ENCODE peak calls at places on chromosomes 13 and 19, in five cellular contexts. A, T, L, J and Q are unnamed samples. For H3K27me3, the result is how much of the 10 kb centered on the place peaks cover.

GRCh38 chr13:112562786-112563383 is 25.1 kb downstream of the TUBGCP3 start:
- DNase-seq in A (no peak), T (no peak), L (no peak), J (no peak), Q (no peak)

GRCh38 chr13:55013051-55013450 is 1984.4 kb downstream of the OLFM4 start:
- DNase-seq in A (no peak), T (no peak), L (no peak), J (no peak), Q (no peak)

GRCh38 chr13:71577127-71577526 is 289.9 kb downstream of the DACH1 start:
- DNase-seq in A (no peak), T (peak), L (no peak), J (peak), Q (peak)

GRCh38 chr13:27037571-27037970 is 134.0 kb downstream of the USP12 start:
- DNase-seq in A (no peak), T (no peak), L (no peak), J (no peak), Q (no peak)

GRCh38 chr13:42071667-42072419 is 23.4 kb downstream of the DGKH start:
- DNase-seq in A (no peak), T (no peak), L (no peak), J (no peak), Q (no peak)

GRCh38 chr13:28440774-28441532 is 54.0 kb downstream of the FLT1 start:
- DNase-seq in A (peak), T (peak), L (no peak), J (no peak), Q (no peak)

GRCh38 chr13:101942038-101942437 is 459.8 kb downstream of the FGF14 start:
- DNase-seq in A (peak), T (peak), L (no peak), J (peak), Q (peak)

GRCh38 chr19:30144242-30144758 is 202.3 kb downstream of the URI1 start:
- DNase-seq in A (no peak), T (no peak), L (no peak), J (no peak), Q (no peak)

GRCh38 chr19:18408053-18408476 is 10.6 kb upstream of the LRRC25 start:
- DNase-seq in A (no peak), T (no peak), L (no peak), J (peak), Q (no peak)
- TF ChIP-seq CTCF in A (peak), T (peak), L (no peak), J (peak), Q (peak)

GRCh38 chr19:7706188-7706530 is 4.2 kb upstream of the FCER2 start:
- DNase-seq in A (no peak), T (no peak), L (no peak), J (no peak), Q (no peak)
- H3K4me3 ChIP-seq in A (no peak), T (no peak), L (no peak), J (no peak), Q (no peak)

GRCh38 chr19:38434549-38435051 is 1.1 kb downstream of the RYR1 start:
- DNase-seq in A (no peak), T (no peak), L (no peak), J (no peak), Q (no peak)

GRCh38 chr19:38429811-38430156 is 3.7 kb upstream of the RYR1 start:
- DNase-seq in A (no peak), T (no peak), L (no peak), J (no peak), Q (no peak)

GRCh38 chr19:38430931-38431330 is 2.6 kb upstream of the RYR1 start:
- DNase-seq in A (no peak), T (no peak), L (no peak), J (no peak), Q (no peak)

GRCh38 chr19:38437295-38437694 is 3.8 kb downstream of the RYR1 start:
- DNase-seq in A (no peak), T (no peak), L (no peak), J (no peak), Q (no peak)

GRCh38 chr19:38433268-38433733 is at the start of gene RYR1:
- DNase-seq in A (no peak), T (no peak), L (no peak), J (no peak), Q (peak)
- H3K27me3 ChIP-seq in A (under half), T (under half), L (under half), J (under half), Q (under half)

GRCh38 chr19:41958367-41959055 is 610 bp downstream of the RABAC1 start:
- DNase-seq in A (peak), T (peak), L (peak), J (peak), Q (peak)

GRCh38 chr19:41957838-41958366 is 1.2 kb downstream of the RABAC1 start:
- DNase-seq in A (peak), T (peak), L (no peak), J (peak), Q (peak)

GRCh38 chr19:41960973-41961372 is 1.9 kb upstream of the RABAC1 start:
- DNase-seq in A (no peak), T (no peak), L (no peak), J (no peak), Q (no peak)

GRCh38 chr19:41957161-41957837 is 1.8 kb downstream of the RABAC1 start:
- DNase-seq in A (no peak), T (no peak), L (no peak), J (no peak), Q (no peak)

DNA sequence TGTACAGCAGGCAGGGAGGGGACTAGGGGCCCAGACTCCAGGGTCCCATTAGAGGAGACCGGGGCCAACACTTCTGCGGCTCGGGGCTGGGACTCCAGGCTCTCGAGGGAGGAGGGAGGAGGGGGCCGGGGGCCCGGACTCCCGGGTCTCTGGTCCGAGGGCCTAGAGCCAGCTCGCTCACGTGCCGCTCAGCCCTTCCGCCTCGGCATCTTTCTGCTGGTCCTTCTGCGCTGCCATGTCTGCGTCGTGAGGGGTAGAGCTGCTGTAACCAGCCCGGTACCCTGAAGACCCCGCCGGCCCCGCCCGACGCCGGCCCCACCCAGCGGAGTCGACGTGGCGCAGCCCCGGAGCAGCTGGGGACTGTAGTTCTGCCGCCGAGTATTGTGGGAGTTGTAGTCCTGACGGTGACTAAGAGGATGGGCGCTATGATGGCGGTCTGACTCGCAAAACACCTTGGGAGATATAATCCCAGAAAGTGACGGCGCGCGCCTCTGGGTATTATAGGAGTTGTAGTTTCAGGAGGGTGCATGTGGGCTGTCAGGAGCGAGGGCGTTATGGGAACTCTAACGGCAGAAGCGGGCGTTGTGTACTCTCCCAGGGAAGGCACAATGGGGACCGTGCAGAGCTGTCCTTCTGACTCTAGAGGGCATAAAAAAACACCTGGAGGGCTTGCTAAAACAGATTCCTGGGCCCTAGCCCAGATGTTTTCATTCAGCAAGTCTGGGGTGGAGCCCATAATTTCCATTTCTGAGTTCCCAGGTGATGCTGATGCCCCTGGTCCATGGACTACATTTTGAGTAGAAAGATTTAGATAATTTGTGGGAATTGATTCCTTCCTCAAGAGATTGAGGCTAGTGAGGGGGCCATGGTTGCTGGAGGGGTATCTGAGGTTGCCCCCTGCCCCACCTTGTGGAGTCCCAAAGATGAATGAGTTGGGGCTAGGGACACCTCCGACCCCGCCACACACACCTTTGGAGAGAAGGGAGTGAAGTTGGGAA is at the start of gene RABAC1:
- DNase-seq in A (peak), T (peak), L (peak), J (peak), Q (peak)
- TF ChIP-seq CTCF in A (no peak), T (peak), L (no peak), J (peak), Q (no peak)

DNA sequence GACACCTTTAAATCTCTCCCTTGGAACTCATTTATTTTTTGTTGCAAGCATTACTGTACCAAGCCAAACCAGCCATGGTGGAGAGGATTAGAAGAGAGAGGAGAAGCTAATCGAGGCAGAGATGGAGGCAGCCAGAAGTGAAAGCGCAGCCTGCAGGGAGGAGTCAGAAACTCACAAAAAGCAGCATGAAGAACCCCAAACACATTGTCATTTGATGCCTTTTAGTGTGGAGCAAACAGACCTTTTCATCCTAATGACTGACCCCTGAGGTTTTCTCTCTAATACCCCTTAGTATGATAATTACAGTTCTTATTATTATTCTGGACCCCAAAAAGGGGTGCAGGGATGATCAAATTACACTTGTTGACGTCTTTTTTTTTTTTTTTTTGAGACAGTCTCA is 62.5 kb downstream of the TNFRSF19 start:
- DNase-seq in A (no peak), T (no peak), L (no peak), J (no peak), Q (no peak)
- H3K4me3 ChIP-seq in A (no peak), T (no peak), L (no peak), J (no peak), Q (no peak)

DNA sequence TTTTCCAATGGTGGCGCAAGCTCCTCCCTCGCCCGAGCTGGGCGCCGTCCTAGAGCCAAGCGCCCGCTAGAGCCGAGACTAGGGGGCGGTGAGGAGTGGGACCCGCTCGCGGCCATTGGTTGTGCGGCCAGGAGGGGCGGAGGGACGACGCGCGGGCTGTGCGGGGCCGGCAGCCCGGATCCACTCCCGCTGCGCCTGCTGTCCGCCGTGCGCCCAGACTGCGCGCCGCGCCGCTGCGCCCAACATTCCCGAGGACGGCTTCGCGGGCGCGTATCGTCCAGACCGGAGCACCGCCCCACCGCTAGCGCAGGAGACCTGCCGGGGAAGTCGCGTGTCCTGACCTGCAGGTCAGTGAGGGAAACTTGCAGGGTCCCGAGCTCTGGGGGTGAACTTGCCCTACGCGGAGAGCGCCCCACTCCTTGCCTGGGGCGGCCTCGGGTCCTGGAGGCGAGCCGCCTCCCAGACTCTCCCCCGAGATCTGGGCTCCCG is at the start of gene SERTM1:
- DNase-seq in A (peak), T (peak), L (no peak), J (no peak), Q (no peak)
- H3K27me3 ChIP-seq in A (half or more), T (under half), L (under half), J (under half), Q (under half)

GRCh38 chr19:34350161-34350561 is 14.8 kb upstream of the GPI start:
- DNase-seq in A (no peak), T (no peak), L (no peak), J (no peak), Q (no peak)
- TF ChIP-seq CTCF in A (no peak), T (no peak), L (no peak), J (no peak), Q (no peak)

GRCh38 chr19:17952041-17952976 is 14.6 kb upstream of the KCNN1 start:
- DNase-seq in A (no peak), T (no peak), L (no peak), J (no peak), Q (no peak)

GRCh38 chr19:17949956-17950309 is 17.0 kb upstream of the KCNN1 start:
- DNase-seq in A (no peak), T (no peak), L (no peak), J (peak), Q (no peak)

GRCh38 chr19:17948967-17949930 is 16.4 kb downstream of the CCDC124 start:
- DNase-seq in A (no peak), T (no peak), L (no peak), J (no peak), Q (no peak)

GRCh38 chr19:17951151-17952040 is 15.5 kb upstream of the KCNN1 start:
- DNase-seq in A (no peak), T (no peak), L (no peak), J (no peak), Q (no peak)

GRCh38 chr19:17950310-17951150 is 16.4 kb upstream of the KCNN1 start:
- DNase-seq in A (peak), T (no peak), L (no peak), J (no peak), Q (no peak)
- H3K4me3 ChIP-seq in A (no peak), T (no peak), L (peak), J (peak), Q (no peak)

GRCh38 chr19:50329146-50329925 is at the start of gene KCNC3:
- DNase-seq in A (peak), T (peak), L (peak), J (peak), Q (peak)
- H3K27me3 ChIP-seq in A (under half), T (under half), L (under half), J (under half), Q (under half)

DNA sequence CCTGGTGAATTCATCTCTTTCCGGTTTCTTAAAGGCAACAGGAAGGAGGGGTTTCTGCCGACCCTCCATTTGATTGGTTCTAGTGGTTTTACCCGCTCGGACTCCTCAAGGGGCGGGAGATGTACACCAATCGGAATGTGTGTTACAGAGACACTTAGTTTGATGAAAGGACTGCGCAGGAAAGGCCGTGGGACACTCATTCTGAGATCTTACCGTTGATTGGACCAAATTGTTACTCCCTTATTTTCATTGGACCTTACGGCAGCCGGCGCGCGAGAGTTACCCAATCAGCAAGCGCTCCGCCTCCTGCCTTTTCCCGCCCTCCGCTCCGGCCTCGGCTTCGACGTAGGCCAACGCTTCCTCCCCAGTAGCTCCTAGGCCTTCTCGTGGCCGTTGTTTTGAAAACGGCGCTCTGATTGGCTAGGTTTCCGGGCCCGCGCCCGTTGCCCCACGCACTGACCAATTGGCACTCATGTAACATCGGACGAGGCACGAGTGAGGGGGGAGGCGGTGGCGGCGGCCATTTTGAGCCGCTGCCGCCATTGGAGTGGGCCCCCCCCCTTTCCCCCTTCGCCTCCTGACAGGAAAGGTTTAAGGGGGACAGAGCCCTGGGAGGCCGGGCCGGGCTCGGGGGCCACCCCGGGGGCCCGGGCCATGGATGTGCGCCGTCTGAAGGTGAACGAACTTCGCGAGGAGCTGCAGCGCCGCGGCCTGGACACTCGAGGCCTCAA is at the start of gene HNRNPUL1:
- DNase-seq in A (peak), T (peak), L (peak), J (peak), Q (peak)
- TF ChIP-seq CTCF in A (peak), T (peak), L (peak), J (peak), Q (peak)